ENCODE peak calls at places on chromosomes 5 and 9, in four cellular contexts. One of them, this sample, is unnamed.
A peak's percentile ranks its signal among the peaks of the same experiment; 100 is the strongest.

GRCh38 chr9:89564257-89564878 is 40.4 kb upstream of the GADD45G start:
- DNase-seq in T-helper 17 cell: no peak
- DNase-seq in uterus: no peak
- DNase-seq in HuH-7: peak; percentile 39
- DNase-seq in this sample: no peak

GRCh38 chr9:116587919-116588318 is 99.2 kb upstream of the TRIM32 start:
- DNase-seq in T-helper 17 cell: no peak
- DNase-seq in HuH-7: no peak
- DNase-seq in uterus: no peak
- DNase-seq in this sample: no peak

GRCh38 chr5:55982957-55983381 is 11.8 kb downstream of the IL6ST start:
- DNase-seq in uterus: no peak
- DNase-seq in HuH-7: no peak
- DNase-seq in T-helper 17 cell: no peak
- DNase-seq in this sample: no peak

GRCh38 chr5:151340004-151340403 is 7.4 kb downstream of the SLC36A2 start:
- DNase-seq in uterus: no peak
- DNase-seq in T-helper 17 cell: no peak
- DNase-seq in HuH-7: no peak
- DNase-seq in this sample: no peak

GRCh38 chr5:173458819-173459218 is 130.6 kb upstream of the STC2 start:
- DNase-seq in uterus: no peak
- DNase-seq in HuH-7: no peak
- DNase-seq in T-helper 17 cell: no peak
- DNase-seq in this sample: no peak

GRCh38 chr5:175257128-175257846 is 186.7 kb downstream of the DRD1 start:
- DNase-seq in HuH-7: no peak
- DNase-seq in T-helper 17 cell: no peak
- DNase-seq in uterus: no peak
- DNase-seq in this sample: no peak

GRCh38 chr5:118558871-118559270 is 429.5 kb downstream of the DTWD2 start:
- DNase-seq in uterus: no peak
- DNase-seq in HuH-7: no peak
- DNase-seq in T-helper 17 cell: no peak
- DNase-seq in this sample: no peak

GRCh38 chr9:133129001-133129799 is 8.2 kb upstream of the RALGDS start:
- DNase-seq in HuH-7: no peak
- DNase-seq in uterus: no peak
- DNase-seq in T-helper 17 cell: no peak
- DNase-seq in this sample: no peak

GRCh38 chr5:99141534-99142135 is 212.8 kb upstream of the CHD1 start:
- DNase-seq in T-helper 17 cell: no peak
- DNase-seq in HuH-7: peak; percentile 3
- DNase-seq in uterus: no peak
- DNase-seq in this sample: no peak

GRCh38 chr5:132228241-132229035 is 785 bp upstream of the P4HA2 start:
- DNase-seq in uterus: peak; percentile 13
- DNase-seq in T-helper 17 cell: no peak
- DNase-seq in HuH-7: peak; percentile 19
- DNase-seq in this sample: no peak

GRCh38 chr5:92922231-92922967 is 658.6 kb downstream of the NR2F1-AS1 start:
- DNase-seq in T-helper 17 cell: no peak
- DNase-seq in HuH-7: no peak
- DNase-seq in uterus: no peak
- DNase-seq in this sample: no peak

GRCh38 chr5:116097301-116097700 is 12.5 kb downstream of the COMMD10 start:
- DNase-seq in HuH-7: no peak
- DNase-seq in T-helper 17 cell: no peak
- DNase-seq in uterus: no peak
- DNase-seq in this sample: no peak

GRCh38 chr9:116066221-116066620 is 87.4 kb upstream of the PAPPA start:
- DNase-seq in uterus: no peak
- DNase-seq in HuH-7: no peak
- DNase-seq in T-helper 17 cell: no peak
- DNase-seq in this sample: no peak

GRCh38 chr5:180120221-180121101 is 48.9 kb upstream of the RNF130 start:
- DNase-seq in HuH-7: no peak
- DNase-seq in T-helper 17 cell: no peak
- DNase-seq in uterus: peak; percentile 12
- DNase-seq in this sample: no peak

GRCh38 chr5:132815454-132815853 is 2.4 kb downstream of the SOWAHA start:
- DNase-seq in uterus: no peak
- DNase-seq in T-helper 17 cell: no peak
- DNase-seq in HuH-7: no peak
- DNase-seq in this sample: no peak

GRCh38 chr9:37031902-37032301 is 2.2 kb downstream of the PAX5 start:
- DNase-seq in T-helper 17 cell: no peak
- DNase-seq in uterus: no peak
- DNase-seq in HuH-7: no peak
- DNase-seq in this sample: no peak

GRCh38 chr9:77433675-77434445 is 214.3 kb downstream of the GNA14 start:
- DNase-seq in HuH-7: peak; percentile 73
- DNase-seq in T-helper 17 cell: peak; percentile 14
- DNase-seq in uterus: peak; percentile 68
- DNase-seq in this sample: no peak

GRCh38 chr5:79689541-79690466 is at the start of gene CMYA5:
- DNase-seq in T-helper 17 cell: no peak
- DNase-seq in HuH-7: no peak
- DNase-seq in uterus: peak; percentile 67
- DNase-seq in this sample: no peak

GRCh38 chr5:135135530-135136201 is 101.6 kb upstream of the PITX1 start:
- DNase-seq in HuH-7: no peak
- DNase-seq in uterus: no peak
- DNase-seq in T-helper 17 cell: no peak
- DNase-seq in this sample: no peak

This sample was measured in right atrium auricular region.